ENCODE peak calls at places on chromosomes 7 and 10, in four cellular contexts. L is M059J, R is AG09309, F is skeletal muscle cell. C is an unnamed sample.

GRCh38 chr10:22338260-22338894 is 6.9 kb upstream of the SPAG6 start:
- DNase-seq in R (no peak), F (no peak), L (no peak), C (no peak)

GRCh38 chr10:76352300-76352699 is 920.9 kb downstream of the LRMDA start:
- DNase-seq in L (peak; percentile 93), R (peak; percentile 20), F (peak; percentile 88), C (peak; percentile 39)

GRCh38 chr7:20442951-20443350 is 112.3 kb downstream of the ITGB8 start:
- DNase-seq in L (no peak), F (no peak), R (no peak), C (no peak)

GRCh38 chr7:48168159-48168558 is 3.1 kb upstream of the ABCA13 start:
- DNase-seq in R (no peak), L (peak; percentile 78), F (no peak), C (no peak)

GRCh38 chr10:126571203-126571602 is 99.3 kb downstream of the C10orf90 start:
- DNase-seq in F (no peak), R (no peak), L (peak; percentile 53), C (no peak)

GRCh38 chr10:77637474-77637985 is at the start of gene KCNMA1:
- DNase-seq in L (peak; percentile 49), R (no peak), F (no peak), C (no peak)

GRCh38 chr10:57898231-57898630 is 369.5 kb downstream of the IPMK start:
- DNase-seq in R (no peak), L (no peak), F (no peak), C (no peak)

GRCh38 chr7:140609646-140610045 is 31.0 kb downstream of the DENND2A start:
- DNase-seq in R (no peak), F (no peak), L (peak; percentile 72), C (peak; percentile 78)

GRCh38 chr10:50552308-50552707 is 71.4 kb downstream of the SGMS1 start:
- DNase-seq in R (peak; percentile 96), L (no peak), F (peak; percentile 66), C (no peak)

C was measured in astrocyte of the cerebellum.